ENCODE peak calls at places on chromosomes 7 and 10, in eight cellular contexts. R is lower lobe of right lung; N is foreskin fibroblast; Q is fibroblast of the aortic adventitia; X is suprapubic skin; G is nucleus accumbens; Z is lung microvascular endothelial cell; L is activated gamma-delta T cell treated with anti-CD3 and anti-CD28 coated beads, Interleukin-2, amount 50 U/mL, for 16 hours. I is an unnamed sample.
A peak's percentile ranks its signal among the peaks of the same experiment; 100 is the strongest.

GRCh38 chr7:99395616-99396327 is 12.6 kb downstream of the PDAP1 start:
- DNase-seq in R (no peak), N (no peak), Q (no peak), X (no peak), G (no peak), Z (no peak), L (no peak), I (no peak)

GRCh38 chr10:102814873-102815661 is 22.1 kb downstream of the CYP17A1 start:
- DNase-seq in R (peak; percentile 81), N (no peak), Q (peak; percentile 74), X (no peak), G (no peak), Z (peak; percentile 67), L (no peak), I (peak; percentile 36)

GRCh38 chr10:103192089-103192450 is 1.0 kb downstream of the NT5C2 start:
- DNase-seq in R (no peak), N (no peak), Q (no peak), X (no peak), G (no peak), Z (no peak), L (no peak), I (no peak)

GRCh38 chr7:44306608-44307007 is 18.8 kb downstream of the CAMK2B start:
- DNase-seq in R (no peak), N (no peak), Q (no peak), X (no peak), G (no peak), Z (no peak), L (no peak), I (no peak)

GRCh38 chr10:99733366-99733765 is 1.3 kb downstream of the CUTC start:
- DNase-seq in R (no peak), N (no peak), Q (peak; percentile 25), X (no peak), G (no peak), Z (no peak), L (no peak), I (peak; percentile 50)

GRCh38 chr10:121764241-121764942 is 163.4 kb downstream of the ATE1 start:
- DNase-seq in R (no peak), N (no peak), Q (no peak), X (no peak), G (no peak), Z (no peak), L (no peak), I (no peak)

GRCh38 chr10:78761241-78761825 is 307.4 kb upstream of the ZMIZ1 start:
- DNase-seq in R (no peak), N (no peak), Q (no peak), X (no peak), G (no peak), Z (no peak), L (no peak), I (no peak)

GRCh38 chr10:30028006-30028441 is 31.4 kb downstream of the JCAD start:
- DNase-seq in R (peak; percentile 60), N (no peak), Q (peak; percentile 69), X (no peak), G (no peak), Z (peak; percentile 87), L (no peak), I (no peak)

GRCh38 chr10:12337973-12338372 is 11.4 kb upstream of the CAMK1D start:
- DNase-seq in R (no peak), N (no peak), Q (no peak), X (no peak), G (no peak), Z (no peak), L (no peak), I (no peak)

GRCh38 chr10:93072713-93073538 is 767 bp upstream of the CYP26A1 start:
- DNase-seq in R (no peak), N (no peak), Q (no peak), X (no peak), G (no peak), Z (no peak), L (no peak), I (no peak)

GRCh38 chr7:159191236-159191635 is 46.6 kb upstream of the VIPR2 start:
- DNase-seq in R (no peak), N (no peak), Q (no peak), X (no peak), G (no peak), Z (no peak), L (no peak), I (no peak)

GRCh38 chr10:114412907-114413386 is 8.6 kb upstream of the AFAP1L2 start:
- DNase-seq in R (no peak), N (no peak), Q (peak; percentile 40), X (no peak), G (no peak), Z (no peak), L (no peak), I (no peak)

GRCh38 chr10:70602665-70603438 is at the start of gene PRF1:
- DNase-seq in R (peak; percentile 65), N (no peak), Q (no peak), X (no peak), G (no peak), Z (no peak), L (peak; percentile 82), I (no peak)